ENCODE peak calls at places on chromosomes 13 and 19, in nine cellular contexts. One of them, this sample, is unnamed.
A peak's percentile ranks its signal among the peaks of the same experiment; 100 is the strongest.

GRCh38 chr19:46624958-46625661 is at the start of gene PTGIR:
- DNase-seq in A172: peak; percentile 63
- DNase-seq in astrocyte: peak; percentile 47
- DNase-seq in AG08395: peak; percentile 85
- DNase-seq in GM04503: peak; percentile 78
- DNase-seq in activated CD4-positive, alpha-beta memory T cell treated with anti-CD3 and anti-CD28 coated beads, Interleukin-2, amount 10 ng/mL, durations not matched to agents 7 days and 5 days: peak; percentile 27
- DNase-seq in osteoblast: peak; percentile 96
- DNase-seq in H54: no peak
- DNase-seq in stimulated activated CD4-positive, alpha-beta T cell treated with anti-CD3 and anti-CD28 coated beads, TNF-alpha, amount 100 ng/mL, for 24 hours: no peak
- DNase-seq in this sample: no peak

GRCh38 chr19:3761382-3762129 is at the start of gene APBA3:
- DNase-seq in A172: peak; percentile 85
- DNase-seq in H54: peak; percentile 91
- DNase-seq in astrocyte: peak; percentile 51
- DNase-seq in osteoblast: peak; percentile 99
- DNase-seq in activated CD4-positive, alpha-beta memory T cell treated with anti-CD3 and anti-CD28 coated beads, Interleukin-2, amount 10 ng/mL, durations not matched to agents 7 days and 5 days: peak; percentile 96
- DNase-seq in GM04503: peak; percentile 31
- DNase-seq in AG08395: peak; percentile 95
- DNase-seq in stimulated activated CD4-positive, alpha-beta T cell treated with anti-CD3 and anti-CD28 coated beads, TNF-alpha, amount 100 ng/mL, for 24 hours: peak; percentile 95
- DNase-seq in this sample: peak; percentile 92

GRCh38 chr19:42283248-42284065 is 14.4 kb downstream of the CIC start:
- DNase-seq in activated CD4-positive, alpha-beta memory T cell treated with anti-CD3 and anti-CD28 coated beads, Interleukin-2, amount 10 ng/mL, durations not matched to agents 7 days and 5 days: peak; percentile 97
- DNase-seq in astrocyte: peak; percentile 75
- DNase-seq in AG08395: peak; percentile 97
- DNase-seq in osteoblast: peak; percentile 100
- DNase-seq in A172: peak; percentile 77
- DNase-seq in stimulated activated CD4-positive, alpha-beta T cell treated with anti-CD3 and anti-CD28 coated beads, TNF-alpha, amount 100 ng/mL, for 24 hours: peak; percentile 94
- DNase-seq in GM04503: no peak
- DNase-seq in H54: peak; percentile 99
- DNase-seq in this sample: peak; percentile 97

GRCh38 chr13:39374741-39375189 is 228.2 kb downstream of the LHFPL6 start:
- DNase-seq in osteoblast: no peak
- DNase-seq in activated CD4-positive, alpha-beta memory T cell treated with anti-CD3 and anti-CD28 coated beads, Interleukin-2, amount 10 ng/mL, durations not matched to agents 7 days and 5 days: no peak
- DNase-seq in H54: no peak
- DNase-seq in AG08395: no peak
- DNase-seq in A172: peak; percentile 40
- DNase-seq in stimulated activated CD4-positive, alpha-beta T cell treated with anti-CD3 and anti-CD28 coated beads, TNF-alpha, amount 100 ng/mL, for 24 hours: no peak
- DNase-seq in GM04503: no peak
- DNase-seq in astrocyte: no peak
- DNase-seq in this sample: no peak

GRCh38 chr13:71290963-71291937 is 575.8 kb downstream of the DACH1 start:
- DNase-seq in A172: peak; percentile 87
- DNase-seq in AG08395: peak; percentile 2
- DNase-seq in activated CD4-positive, alpha-beta memory T cell treated with anti-CD3 and anti-CD28 coated beads, Interleukin-2, amount 10 ng/mL, durations not matched to agents 7 days and 5 days: peak; percentile 53
- DNase-seq in H54: no peak
- DNase-seq in osteoblast: no peak
- DNase-seq in stimulated activated CD4-positive, alpha-beta T cell treated with anti-CD3 and anti-CD28 coated beads, TNF-alpha, amount 100 ng/mL, for 24 hours: no peak
- DNase-seq in GM04503: peak; percentile 9
- DNase-seq in astrocyte: no peak
- DNase-seq in this sample: peak; percentile 95

GRCh38 chr19:11288349-11288748 is 7.6 kb upstream of the TSPAN16 start:
- DNase-seq in A172: no peak
- DNase-seq in AG08395: peak; percentile 41
- DNase-seq in stimulated activated CD4-positive, alpha-beta T cell treated with anti-CD3 and anti-CD28 coated beads, TNF-alpha, amount 100 ng/mL, for 24 hours: no peak
- DNase-seq in astrocyte: no peak
- DNase-seq in activated CD4-positive, alpha-beta memory T cell treated with anti-CD3 and anti-CD28 coated beads, Interleukin-2, amount 10 ng/mL, durations not matched to agents 7 days and 5 days: no peak
- DNase-seq in H54: no peak
- DNase-seq in GM04503: no peak
- DNase-seq in osteoblast: peak; percentile 56
- DNase-seq in this sample: peak; percentile 76

GRCh38 chr13:100525453-100526298 is 62.9 kb downstream of the GGACT start:
- DNase-seq in AG08395: no peak
- DNase-seq in activated CD4-positive, alpha-beta memory T cell treated with anti-CD3 and anti-CD28 coated beads, Interleukin-2, amount 10 ng/mL, durations not matched to agents 7 days and 5 days: no peak
- DNase-seq in osteoblast: peak; percentile 73
- DNase-seq in astrocyte: no peak
- DNase-seq in H54: no peak
- DNase-seq in A172: no peak
- DNase-seq in stimulated activated CD4-positive, alpha-beta T cell treated with anti-CD3 and anti-CD28 coated beads, TNF-alpha, amount 100 ng/mL, for 24 hours: no peak
- DNase-seq in GM04503: no peak
- DNase-seq in this sample: no peak

GRCh38 chr19:3061214-3062161 is 807 bp downstream of the TLE5 start:
- DNase-seq in GM04503: no peak
- DNase-seq in H54: no peak
- DNase-seq in astrocyte: no peak
- DNase-seq in activated CD4-positive, alpha-beta memory T cell treated with anti-CD3 and anti-CD28 coated beads, Interleukin-2, amount 10 ng/mL, durations not matched to agents 7 days and 5 days: peak; percentile 75
- DNase-seq in AG08395: peak; percentile 60
- DNase-seq in stimulated activated CD4-positive, alpha-beta T cell treated with anti-CD3 and anti-CD28 coated beads, TNF-alpha, amount 100 ng/mL, for 24 hours: peak; percentile 34
- DNase-seq in A172: peak; percentile 41
- DNase-seq in osteoblast: peak; percentile 95
- DNase-seq in this sample: peak; percentile 3

GRCh38 chr19:54430306-54431254 is 15.3 kb downstream of the TTYH1 start:
- DNase-seq in H54: no peak
- DNase-seq in astrocyte: no peak
- DNase-seq in GM04503: no peak
- DNase-seq in activated CD4-positive, alpha-beta memory T cell treated with anti-CD3 and anti-CD28 coated beads, Interleukin-2, amount 10 ng/mL, durations not matched to agents 7 days and 5 days: peak; percentile 42
- DNase-seq in A172: no peak
- DNase-seq in osteoblast: peak; percentile 92
- DNase-seq in AG08395: peak; percentile 56
- DNase-seq in stimulated activated CD4-positive, alpha-beta T cell treated with anti-CD3 and anti-CD28 coated beads, TNF-alpha, amount 100 ng/mL, for 24 hours: peak; percentile 38
- DNase-seq in this sample: peak; percentile 64

GRCh38 chr13:35714096-35714495 is 237.6 kb upstream of the MAB21L1 start:
- DNase-seq in activated CD4-positive, alpha-beta memory T cell treated with anti-CD3 and anti-CD28 coated beads, Interleukin-2, amount 10 ng/mL, durations not matched to agents 7 days and 5 days: no peak
- DNase-seq in H54: no peak
- DNase-seq in A172: no peak
- DNase-seq in AG08395: no peak
- DNase-seq in GM04503: no peak
- DNase-seq in stimulated activated CD4-positive, alpha-beta T cell treated with anti-CD3 and anti-CD28 coated beads, TNF-alpha, amount 100 ng/mL, for 24 hours: no peak
- DNase-seq in osteoblast: no peak
- DNase-seq in astrocyte: no peak
- DNase-seq in this sample: no peak

GRCh38 chr19:31543456-31543855 is 194.2 kb upstream of the TSHZ3 start:
- DNase-seq in osteoblast: no peak
- DNase-seq in astrocyte: no peak
- DNase-seq in stimulated activated CD4-positive, alpha-beta T cell treated with anti-CD3 and anti-CD28 coated beads, TNF-alpha, amount 100 ng/mL, for 24 hours: no peak
- DNase-seq in A172: no peak
- DNase-seq in H54: no peak
- DNase-seq in GM04503: no peak
- DNase-seq in AG08395: no peak
- DNase-seq in activated CD4-positive, alpha-beta memory T cell treated with anti-CD3 and anti-CD28 coated beads, Interleukin-2, amount 10 ng/mL, durations not matched to agents 7 days and 5 days: no peak
- DNase-seq in this sample: no peak

GRCh38 chr13:66200555-66200954 is 1029.6 kb downstream of the PCDH9 start:
- DNase-seq in astrocyte: no peak
- DNase-seq in H54: no peak
- DNase-seq in osteoblast: no peak
- DNase-seq in AG08395: no peak
- DNase-seq in stimulated activated CD4-positive, alpha-beta T cell treated with anti-CD3 and anti-CD28 coated beads, TNF-alpha, amount 100 ng/mL, for 24 hours: no peak
- DNase-seq in GM04503: no peak
- DNase-seq in activated CD4-positive, alpha-beta memory T cell treated with anti-CD3 and anti-CD28 coated beads, Interleukin-2, amount 10 ng/mL, durations not matched to agents 7 days and 5 days: no peak
- DNase-seq in A172: no peak
- DNase-seq in this sample: peak; percentile 34

GRCh38 chr13:108629353-108629752 is at the start of gene MYO16:
- DNase-seq in astrocyte: no peak
- DNase-seq in activated CD4-positive, alpha-beta memory T cell treated with anti-CD3 and anti-CD28 coated beads, Interleukin-2, amount 10 ng/mL, durations not matched to agents 7 days and 5 days: no peak
- DNase-seq in A172: no peak
- DNase-seq in AG08395: no peak
- DNase-seq in GM04503: no peak
- DNase-seq in stimulated activated CD4-positive, alpha-beta T cell treated with anti-CD3 and anti-CD28 coated beads, TNF-alpha, amount 100 ng/mL, for 24 hours: no peak
- DNase-seq in osteoblast: no peak
- DNase-seq in H54: no peak
- DNase-seq in this sample: peak; percentile 15

GRCh38 chr19:4060621-4061177 is 6.0 kb downstream of the ZBTB7A start:
- DNase-seq in activated CD4-positive, alpha-beta memory T cell treated with anti-CD3 and anti-CD28 coated beads, Interleukin-2, amount 10 ng/mL, durations not matched to agents 7 days and 5 days: no peak
- DNase-seq in stimulated activated CD4-positive, alpha-beta T cell treated with anti-CD3 and anti-CD28 coated beads, TNF-alpha, amount 100 ng/mL, for 24 hours: no peak
- DNase-seq in GM04503: no peak
- DNase-seq in astrocyte: no peak
- DNase-seq in A172: no peak
- DNase-seq in AG08395: no peak
- DNase-seq in osteoblast: peak; percentile 87
- DNase-seq in H54: no peak
- DNase-seq in this sample: no peak

GRCh38 chr13:32428581-32429072 is 697 bp upstream of the N4BP2L1 start:
- DNase-seq in GM04503: no peak
- DNase-seq in osteoblast: no peak
- DNase-seq in A172: no peak
- DNase-seq in H54: no peak
- DNase-seq in activated CD4-positive, alpha-beta memory T cell treated with anti-CD3 and anti-CD28 coated beads, Interleukin-2, amount 10 ng/mL, durations not matched to agents 7 days and 5 days: no peak
- DNase-seq in astrocyte: no peak
- DNase-seq in AG08395: no peak
- DNase-seq in stimulated activated CD4-positive, alpha-beta T cell treated with anti-CD3 and anti-CD28 coated beads, TNF-alpha, amount 100 ng/mL, for 24 hours: no peak
- DNase-seq in this sample: peak; percentile 75

GRCh38 chr13:27605610-27606200 is 14.6 kb downstream of the LNX2 start:
- DNase-seq in GM04503: no peak
- DNase-seq in activated CD4-positive, alpha-beta memory T cell treated with anti-CD3 and anti-CD28 coated beads, Interleukin-2, amount 10 ng/mL, durations not matched to agents 7 days and 5 days: no peak
- DNase-seq in stimulated activated CD4-positive, alpha-beta T cell treated with anti-CD3 and anti-CD28 coated beads, TNF-alpha, amount 100 ng/mL, for 24 hours: no peak
- DNase-seq in H54: no peak
- DNase-seq in AG08395: no peak
- DNase-seq in osteoblast: peak; percentile 41
- DNase-seq in A172: no peak
- DNase-seq in astrocyte: peak; percentile 22
- DNase-seq in this sample: peak; percentile 65

GRCh38 chr19:37988758-37989635 is 82.0 kb downstream of the SIPA1L3 start:
- DNase-seq in H54: no peak
- DNase-seq in A172: no peak
- DNase-seq in activated CD4-positive, alpha-beta memory T cell treated with anti-CD3 and anti-CD28 coated beads, Interleukin-2, amount 10 ng/mL, durations not matched to agents 7 days and 5 days: no peak
- DNase-seq in stimulated activated CD4-positive, alpha-beta T cell treated with anti-CD3 and anti-CD28 coated beads, TNF-alpha, amount 100 ng/mL, for 24 hours: no peak
- DNase-seq in osteoblast: no peak
- DNase-seq in astrocyte: no peak
- DNase-seq in AG08395: no peak
- DNase-seq in GM04503: no peak
- DNase-seq in this sample: no peak

GRCh38 chr13:99064624-99065249 is 86.9 kb upstream of the DOCK9 start:
- DNase-seq in osteoblast: no peak
- DNase-seq in AG08395: no peak
- DNase-seq in A172: no peak
- DNase-seq in activated CD4-positive, alpha-beta memory T cell treated with anti-CD3 and anti-CD28 coated beads, Interleukin-2, amount 10 ng/mL, durations not matched to agents 7 days and 5 days: no peak
- DNase-seq in stimulated activated CD4-positive, alpha-beta T cell treated with anti-CD3 and anti-CD28 coated beads, TNF-alpha, amount 100 ng/mL, for 24 hours: no peak
- DNase-seq in GM04503: no peak
- DNase-seq in astrocyte: no peak
- DNase-seq in H54: no peak
- DNase-seq in this sample: peak; percentile 14

GRCh38 chr19:39397360-39398296 is 6.5 kb downstream of the MED29 start:
- DNase-seq in H54: peak; percentile 92
- DNase-seq in AG08395: peak; percentile 88
- DNase-seq in GM04503: no peak
- DNase-seq in osteoblast: peak; percentile 99
- DNase-seq in activated CD4-positive, alpha-beta memory T cell treated with anti-CD3 and anti-CD28 coated beads, Interleukin-2, amount 10 ng/mL, durations not matched to agents 7 days and 5 days: peak; percentile 95
- DNase-seq in astrocyte: peak; percentile 37
- DNase-seq in A172: peak; percentile 79
- DNase-seq in stimulated activated CD4-positive, alpha-beta T cell treated with anti-CD3 and anti-CD28 coated beads, TNF-alpha, amount 100 ng/mL, for 24 hours: peak; percentile 87
- DNase-seq in this sample: peak; percentile 93

GRCh38 chr13:45833663-45834062 is 17.9 kb downstream of the SIAH3 start:
- DNase-seq in stimulated activated CD4-positive, alpha-beta T cell treated with anti-CD3 and anti-CD28 coated beads, TNF-alpha, amount 100 ng/mL, for 24 hours: no peak
- DNase-seq in AG08395: peak; percentile 59
- DNase-seq in astrocyte: peak; percentile 66
- DNase-seq in osteoblast: peak; percentile 86
- DNase-seq in activated CD4-positive, alpha-beta memory T cell treated with anti-CD3 and anti-CD28 coated beads, Interleukin-2, amount 10 ng/mL, durations not matched to agents 7 days and 5 days: no peak
- DNase-seq in A172: peak; percentile 83
- DNase-seq in H54: peak; percentile 35
- DNase-seq in GM04503: peak; percentile 16
- DNase-seq in this sample: no peak

GRCh38 chr19:18978616-18979015 is 37.6 kb upstream of the HOMER3 start:
- DNase-seq in AG08395: no peak
- DNase-seq in H54: no peak
- DNase-seq in GM04503: no peak
- DNase-seq in stimulated activated CD4-positive, alpha-beta T cell treated with anti-CD3 and anti-CD28 coated beads, TNF-alpha, amount 100 ng/mL, for 24 hours: no peak
- DNase-seq in astrocyte: no peak
- DNase-seq in A172: no peak
- DNase-seq in activated CD4-positive, alpha-beta memory T cell treated with anti-CD3 and anti-CD28 coated beads, Interleukin-2, amount 10 ng/mL, durations not matched to agents 7 days and 5 days: no peak
- DNase-seq in osteoblast: no peak
- DNase-seq in this sample: no peak

GRCh38 chr19:16445238-16446107 is 26.3 kb downstream of the EPS15L1 start:
- DNase-seq in stimulated activated CD4-positive, alpha-beta T cell treated with anti-CD3 and anti-CD28 coated beads, TNF-alpha, amount 100 ng/mL, for 24 hours: no peak
- DNase-seq in astrocyte: peak; percentile 44
- DNase-seq in AG08395: no peak
- DNase-seq in osteoblast: peak; percentile 29
- DNase-seq in GM04503: no peak
- DNase-seq in H54: peak; percentile 50
- DNase-seq in A172: peak; percentile 83
- DNase-seq in activated CD4-positive, alpha-beta memory T cell treated with anti-CD3 and anti-CD28 coated beads, Interleukin-2, amount 10 ng/mL, durations not matched to agents 7 days and 5 days: no peak
- DNase-seq in this sample: peak; percentile 50

GRCh38 chr19:35805518-35806102 is 7.0 kb downstream of the PRODH2 start:
- DNase-seq in GM04503: no peak
- DNase-seq in astrocyte: no peak
- DNase-seq in activated CD4-positive, alpha-beta memory T cell treated with anti-CD3 and anti-CD28 coated beads, Interleukin-2, amount 10 ng/mL, durations not matched to agents 7 days and 5 days: no peak
- DNase-seq in A172: no peak
- DNase-seq in AG08395: no peak
- DNase-seq in stimulated activated CD4-positive, alpha-beta T cell treated with anti-CD3 and anti-CD28 coated beads, TNF-alpha, amount 100 ng/mL, for 24 hours: no peak
- DNase-seq in H54: no peak
- DNase-seq in osteoblast: peak; percentile 44
- DNase-seq in this sample: no peak

GRCh38 chr13:75175575-75175974 is 306.4 kb downstream of the TBC1D4 start:
- DNase-seq in osteoblast: peak; percentile 49
- DNase-seq in stimulated activated CD4-positive, alpha-beta T cell treated with anti-CD3 and anti-CD28 coated beads, TNF-alpha, amount 100 ng/mL, for 24 hours: no peak
- DNase-seq in activated CD4-positive, alpha-beta memory T cell treated with anti-CD3 and anti-CD28 coated beads, Interleukin-2, amount 10 ng/mL, durations not matched to agents 7 days and 5 days: no peak
- DNase-seq in AG08395: no peak
- DNase-seq in H54: no peak
- DNase-seq in GM04503: no peak
- DNase-seq in A172: no peak
- DNase-seq in astrocyte: peak; percentile 27
- DNase-seq in this sample: no peak

GRCh38 chr19:2795827-2796658 is 10.7 kb downstream of the THOP1 start:
- DNase-seq in osteoblast: peak; percentile 78
- DNase-seq in H54: no peak
- DNase-seq in stimulated activated CD4-positive, alpha-beta T cell treated with anti-CD3 and anti-CD28 coated beads, TNF-alpha, amount 100 ng/mL, for 24 hours: no peak
- DNase-seq in activated CD4-positive, alpha-beta memory T cell treated with anti-CD3 and anti-CD28 coated beads, Interleukin-2, amount 10 ng/mL, durations not matched to agents 7 days and 5 days: no peak
- DNase-seq in GM04503: no peak
- DNase-seq in A172: no peak
- DNase-seq in astrocyte: no peak
- DNase-seq in AG08395: no peak
- DNase-seq in this sample: no peak

GRCh38 chr19:53730391-53730790 is 93.7 kb downstream of the NLRP12 start:
- DNase-seq in A172: no peak
- DNase-seq in osteoblast: no peak
- DNase-seq in astrocyte: no peak
- DNase-seq in stimulated activated CD4-positive, alpha-beta T cell treated with anti-CD3 and anti-CD28 coated beads, TNF-alpha, amount 100 ng/mL, for 24 hours: no peak
- DNase-seq in GM04503: no peak
- DNase-seq in AG08395: no peak
- DNase-seq in H54: no peak
- DNase-seq in activated CD4-positive, alpha-beta memory T cell treated with anti-CD3 and anti-CD28 coated beads, Interleukin-2, amount 10 ng/mL, durations not matched to agents 7 days and 5 days: no peak
- DNase-seq in this sample: no peak

GRCh38 chr19:2923510-2923909 is 21.3 kb downstream of the ZNF77 start:
- DNase-seq in astrocyte: peak; percentile 20
- DNase-seq in AG08395: peak; percentile 78
- DNase-seq in stimulated activated CD4-positive, alpha-beta T cell treated with anti-CD3 and anti-CD28 coated beads, TNF-alpha, amount 100 ng/mL, for 24 hours: no peak
- DNase-seq in GM04503: peak; percentile 86
- DNase-seq in osteoblast: no peak
- DNase-seq in activated CD4-positive, alpha-beta memory T cell treated with anti-CD3 and anti-CD28 coated beads, Interleukin-2, amount 10 ng/mL, durations not matched to agents 7 days and 5 days: no peak
- DNase-seq in A172: peak; percentile 35
- DNase-seq in H54: no peak
- DNase-seq in this sample: no peak

This sample was measured in OCI-M1.